ENCODE peak calls at places on chromosomes 5 and 9, in four cellular contexts. One of them, this sample, is unnamed.

GRCh38 chr5:44679200-44679599 is 129.5 kb upstream of the MRPS30 start:
- DNase-seq in aorta: no peak
- DNase-seq in brain microvascular endothelial cell: no peak
- DNase-seq in H1: no peak
- DNase-seq in this sample: no peak

GRCh38 chr5:160118349-160119141 is 705 bp downstream of the PWWP2A start:
- DNase-seq in aorta: peak; percentile 69
- DNase-seq in brain microvascular endothelial cell: no peak
- DNase-seq in H1: peak; percentile 46
- DNase-seq in this sample: peak; percentile 85

GRCh38 chr9:3856592-3856991 is 330.8 kb upstream of the RFX3 start:
- DNase-seq in aorta: no peak
- DNase-seq in brain microvascular endothelial cell: peak; percentile 46
- DNase-seq in H1: no peak
- DNase-seq in this sample: no peak

GRCh38 chr9:23683021-23683431 is 143.0 kb downstream of the ELAVL2 start:
- DNase-seq in aorta: no peak
- DNase-seq in brain microvascular endothelial cell: no peak
- DNase-seq in H1: no peak
- DNase-seq in this sample: no peak

GRCh38 chr5:15026944-15027343 is 155.4 kb upstream of the ANKH start:
- DNase-seq in aorta: no peak
- DNase-seq in brain microvascular endothelial cell: no peak
- DNase-seq in H1: no peak
- DNase-seq in this sample: no peak

GRCh38 chr9:34588671-34589370 is 703 bp downstream of the CNTFR start:
- DNase-seq in aorta: no peak
- DNase-seq in brain microvascular endothelial cell: no peak
- DNase-seq in H1: no peak
- DNase-seq in this sample: no peak

GRCh38 chr5:168227973-168228615 is 63.4 kb upstream of the WWC1 start:
- DNase-seq in aorta: no peak
- DNase-seq in brain microvascular endothelial cell: no peak
- DNase-seq in H1: no peak
- DNase-seq in this sample: no peak

GRCh38 chr5:34591723-34592122 is 64.4 kb upstream of the RAI14 start:
- DNase-seq in aorta: no peak
- DNase-seq in brain microvascular endothelial cell: no peak
- DNase-seq in H1: no peak
- DNase-seq in this sample: no peak

GRCh38 chr5:110702300-110702699 is 24.2 kb downstream of the TMEM232 start:
- DNase-seq in aorta: no peak
- DNase-seq in brain microvascular endothelial cell: no peak
- DNase-seq in H1: no peak
- DNase-seq in this sample: no peak

GRCh38 chr9:76027426-76027825 is 137.0 kb downstream of the PCSK5 start:
- DNase-seq in aorta: no peak
- DNase-seq in brain microvascular endothelial cell: no peak
- DNase-seq in H1: no peak
- DNase-seq in this sample: no peak

GRCh38 chr9:89884356-89885083 is 279.7 kb downstream of the GADD45G start:
- DNase-seq in aorta: no peak
- DNase-seq in brain microvascular endothelial cell: no peak
- DNase-seq in H1: peak; percentile 29
- DNase-seq in this sample: peak; percentile 30

GRCh38 chr9:95457769-95458168 is 59.0 kb downstream of the PTCH1 start:
- DNase-seq in aorta: no peak
- DNase-seq in brain microvascular endothelial cell: peak; percentile 9
- DNase-seq in H1: no peak
- DNase-seq in this sample: no peak

GRCh38 chr9:91777437-91777836 is 172.6 kb downstream of the ROR2 start:
- DNase-seq in aorta: no peak
- DNase-seq in brain microvascular endothelial cell: peak; percentile 45
- DNase-seq in H1: no peak
- DNase-seq in this sample: no peak

GRCh38 chr5:31361234-31361633 is 167.7 kb downstream of the CDH6 start:
- DNase-seq in aorta: no peak
- DNase-seq in brain microvascular endothelial cell: peak; percentile 63
- DNase-seq in H1: no peak
- DNase-seq in this sample: no peak

GRCh38 chr5:41371741-41372140 is 138.7 kb downstream of the PLCXD3 start:
- DNase-seq in aorta: no peak
- DNase-seq in brain microvascular endothelial cell: no peak
- DNase-seq in H1: no peak
- DNase-seq in this sample: no peak

GRCh38 chr5:159331099-159331973 is 1.0 kb upstream of the IL12B start:
- DNase-seq in aorta: peak; percentile 70
- DNase-seq in brain microvascular endothelial cell: no peak
- DNase-seq in H1: peak; percentile 94
- DNase-seq in this sample: peak; percentile 88

GRCh38 chr5:43041669-43042175 is 1.6 kb upstream of the ANXA2R start:
- DNase-seq in aorta: peak; percentile 78
- DNase-seq in brain microvascular endothelial cell: peak; percentile 89
- DNase-seq in H1: peak; percentile 75
- DNase-seq in this sample: no peak

GRCh38 chr5:87966213-87966612 is 302.4 kb downstream of the TMEM161B start:
- DNase-seq in aorta: no peak
- DNase-seq in brain microvascular endothelial cell: no peak
- DNase-seq in H1: no peak
- DNase-seq in this sample: no peak
- H3K27me3 ChIP-seq in aorta: no peaks in the 10 kb centered on the region
- H3K27me3 ChIP-seq in brain microvascular endothelial cell: no peaks in the 10 kb centered on the region
- H3K27me3 ChIP-seq in H1: no peaks in the 10 kb centered on the region
- H3K27me3 ChIP-seq in this sample: no peaks in the 10 kb centered on the region

DNA sequence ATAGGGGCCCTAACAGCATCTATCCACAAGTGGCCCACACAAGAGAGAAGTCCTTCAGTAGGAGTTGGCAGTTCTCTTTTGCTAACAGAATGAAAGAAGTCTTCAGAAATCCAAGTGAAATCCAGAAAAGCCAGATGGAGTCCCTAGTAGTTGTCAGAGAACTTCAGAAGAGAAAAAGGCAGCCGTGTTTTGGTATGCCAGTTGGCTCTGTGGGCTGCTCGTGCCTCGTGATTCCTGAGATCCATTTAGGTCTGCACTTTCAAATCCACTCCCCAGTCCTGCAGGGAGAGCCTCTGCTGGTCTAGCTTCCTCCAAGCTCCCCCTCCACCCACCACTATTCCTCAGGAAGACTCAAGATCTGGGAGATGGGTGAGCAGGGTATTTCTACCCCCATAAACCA is 69.0 kb downstream of the CFAP90 start:
- DNase-seq in aorta: no peak
- DNase-seq in brain microvascular endothelial cell: no peak
- DNase-seq in H1: no peak
- DNase-seq in this sample: no peak
- H3K27me3 ChIP-seq in aorta: no peaks in the 10 kb centered on the region
- H3K27me3 ChIP-seq in brain microvascular endothelial cell: no peaks in the 10 kb centered on the region
- H3K27me3 ChIP-seq in H1: no peaks in the 10 kb centered on the region
- H3K27me3 ChIP-seq in this sample: peaks cover 6% of the 10 kb centered on the region

DNA sequence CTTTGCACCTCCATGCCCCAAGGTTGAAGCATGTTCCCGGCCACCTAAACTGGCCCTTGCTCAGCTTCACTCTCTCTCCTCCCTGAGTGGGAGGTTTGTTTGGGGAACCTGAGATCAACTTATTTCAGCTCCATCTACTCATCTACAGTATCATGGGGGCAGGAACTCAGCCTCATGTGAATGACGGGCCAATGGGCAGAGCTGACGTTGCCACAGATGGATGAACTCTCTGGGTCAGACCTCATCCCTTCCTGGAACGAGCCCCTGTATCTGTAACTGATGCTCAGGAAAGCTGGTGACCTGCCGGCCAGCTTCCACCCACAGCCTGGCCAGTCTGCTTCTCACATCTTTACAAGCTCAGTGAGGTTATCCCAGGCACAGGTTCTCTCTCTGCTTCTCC is 369.6 kb downstream of the IRX2 start:
- DNase-seq in aorta: no peak
- DNase-seq in brain microvascular endothelial cell: no peak
- DNase-seq in H1: no peak
- DNase-seq in this sample: no peak
- H3K27me3 ChIP-seq in aorta: no peaks in the 10 kb centered on the region
- H3K27me3 ChIP-seq in brain microvascular endothelial cell: no peaks in the 10 kb centered on the region
- H3K27me3 ChIP-seq in H1: no peaks in the 10 kb centered on the region
- H3K27me3 ChIP-seq in this sample: no peaks in the 10 kb centered on the region

GRCh38 chr9:127200106-127200862 is 64.3 kb upstream of the GARNL3 start:
- DNase-seq in aorta: peak; percentile 31
- DNase-seq in brain microvascular endothelial cell: no peak
- DNase-seq in H1: no peak
- DNase-seq in this sample: no peak
- H3K27me3 ChIP-seq in aorta: no peaks in the 10 kb centered on the region
- H3K27me3 ChIP-seq in brain microvascular endothelial cell: no peaks in the 10 kb centered on the region
- H3K27me3 ChIP-seq in H1: no peaks in the 10 kb centered on the region
- H3K27me3 ChIP-seq in this sample: no peaks in the 10 kb centered on the region

DNA sequence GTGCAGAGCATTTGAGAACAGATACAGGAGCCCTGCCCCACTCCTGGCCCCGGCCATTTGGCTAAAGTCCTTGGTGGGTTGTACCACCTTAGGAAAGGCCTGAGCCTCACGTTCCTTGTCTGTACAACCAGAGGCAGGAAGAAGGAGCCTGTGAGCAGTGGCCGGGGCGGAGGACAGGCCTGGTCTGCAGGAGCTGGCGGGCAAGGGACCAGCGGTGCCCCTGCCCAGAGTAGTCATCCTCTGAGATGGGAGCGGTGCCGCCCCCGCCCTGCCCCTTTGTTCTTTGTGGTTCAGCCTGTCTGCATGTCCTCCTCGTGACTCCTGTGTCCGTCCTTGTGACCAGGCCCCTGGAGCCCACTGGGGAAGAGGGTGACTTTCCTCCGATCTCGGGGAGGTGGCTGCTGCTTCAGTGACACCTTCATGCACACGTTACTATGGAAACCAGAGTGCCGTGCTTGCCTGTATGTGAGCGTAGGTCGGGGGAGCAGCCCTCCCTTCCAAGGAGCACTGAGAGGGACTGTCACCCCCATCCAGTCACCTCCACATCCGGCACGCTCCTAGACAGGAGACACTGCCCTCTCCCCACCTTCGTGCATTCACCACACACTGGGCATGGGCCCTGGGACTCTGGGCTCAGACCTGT is 42.9 kb downstream of the UNC5A start:
- DNase-seq in aorta: no peak
- DNase-seq in brain microvascular endothelial cell: no peak
- DNase-seq in H1: no peak
- DNase-seq in this sample: no peak
- H3K27me3 ChIP-seq in aorta: no peaks in the 10 kb centered on the region
- H3K27me3 ChIP-seq in brain microvascular endothelial cell: peaks cover 8% of the 10 kb centered on the region
- H3K27me3 ChIP-seq in H1: no peaks in the 10 kb centered on the region
- H3K27me3 ChIP-seq in this sample: peaks cover 49% of the 10 kb centered on the region

GRCh38 chr9:107738789-107739188 is 249.2 kb upstream of the KLF4 start:
- DNase-seq in aorta: no peak
- DNase-seq in brain microvascular endothelial cell: peak; percentile 27
- DNase-seq in H1: no peak
- DNase-seq in this sample: no peak
- H3K27me3 ChIP-seq in aorta: no peaks in the 10 kb centered on the region
- H3K27me3 ChIP-seq in brain microvascular endothelial cell: no peaks in the 10 kb centered on the region
- H3K27me3 ChIP-seq in H1: no peaks in the 10 kb centered on the region
- H3K27me3 ChIP-seq in this sample: no peaks in the 10 kb centered on the region

This sample was measured in upper lobe of right lung.